ENCODE peak calls at places on chromosomes 7 and 10, in five cellular contexts. D is colonic mucosa; A is uterus; X is naive thymus-derived CD4-positive, alpha-beta T cell; H is cardiac muscle cell. S is an unnamed sample.
A peak's percentile ranks its signal among the peaks of the same experiment; 100 is the strongest.

GRCh38 chr10:72310241-72310633 is 36.5 kb downstream of the DDIT4 start:
- DNase-seq in D (no peak), A (no peak), X (no peak), H (no peak), S (no peak)

GRCh38 chr7:19405546-19405945 is 260.3 kb upstream of the FERD3L start:
- DNase-seq in D (no peak), A (no peak), X (no peak), H (no peak), S (no peak)

GRCh38 chr10:110710621-110711020 is 66.5 kb downstream of the RBM20 start:
- DNase-seq in D (no peak), A (no peak), X (no peak), H (no peak), S (no peak)

GRCh38 chr10:109914966-109915365 is 8.3 kb downstream of the XPNPEP1 start:
- DNase-seq in D (peak; percentile 72), A (no peak), X (peak; percentile 53), H (no peak), S (peak; percentile 13)

GRCh38 chr7:41693150-41693997 is 9.5 kb downstream of the INHBA start:
- DNase-seq in D (no peak), A (no peak), X (no peak), H (no peak), S (no peak)

GRCh38 chr10:23439452-23439919 is 611 bp downstream of the OTUD1 start:
- DNase-seq in D (no peak), A (no peak), X (no peak), H (peak; percentile 59), S (peak; percentile 10)

GRCh38 chr10:79940431-79940830 is 8.5 kb downstream of the SFTPD start:
- DNase-seq in D (no peak), A (no peak), X (no peak), H (no peak), S (no peak)

GRCh38 chr7:1530946-1531262 is 402 bp downstream of the MAFK start:
- DNase-seq in D (no peak), A (no peak), X (no peak), H (no peak), S (no peak)

GRCh38 chr10:126372359-126372758 is 15.9 kb downstream of the ADAM12 start:
- DNase-seq in D (peak; percentile 87), A (no peak), X (no peak), H (no peak), S (no peak)

GRCh38 chr7:66576646-66577045 is 52.0 kb upstream of the KCTD7 start:
- DNase-seq in D (no peak), A (no peak), X (no peak), H (no peak), S (no peak)

GRCh38 chr7:35975851-35976454 is 175.1 kb downstream of the SEPTIN7 start:
- DNase-seq in D (peak; percentile 66), A (no peak), X (peak; percentile 58), H (peak; percentile 86), S (no peak)

GRCh38 chr10:132742167-132742836 is 43.6 kb downstream of the NKX6-2 start:
- DNase-seq in D (no peak), A (no peak), X (no peak), H (no peak), S (no peak)

GRCh38 chr7:105224884-105225651 is 163.7 kb downstream of the SRPK2 start:
- DNase-seq in D (no peak), A (no peak), X (no peak), H (no peak), S (no peak)

DNA sequence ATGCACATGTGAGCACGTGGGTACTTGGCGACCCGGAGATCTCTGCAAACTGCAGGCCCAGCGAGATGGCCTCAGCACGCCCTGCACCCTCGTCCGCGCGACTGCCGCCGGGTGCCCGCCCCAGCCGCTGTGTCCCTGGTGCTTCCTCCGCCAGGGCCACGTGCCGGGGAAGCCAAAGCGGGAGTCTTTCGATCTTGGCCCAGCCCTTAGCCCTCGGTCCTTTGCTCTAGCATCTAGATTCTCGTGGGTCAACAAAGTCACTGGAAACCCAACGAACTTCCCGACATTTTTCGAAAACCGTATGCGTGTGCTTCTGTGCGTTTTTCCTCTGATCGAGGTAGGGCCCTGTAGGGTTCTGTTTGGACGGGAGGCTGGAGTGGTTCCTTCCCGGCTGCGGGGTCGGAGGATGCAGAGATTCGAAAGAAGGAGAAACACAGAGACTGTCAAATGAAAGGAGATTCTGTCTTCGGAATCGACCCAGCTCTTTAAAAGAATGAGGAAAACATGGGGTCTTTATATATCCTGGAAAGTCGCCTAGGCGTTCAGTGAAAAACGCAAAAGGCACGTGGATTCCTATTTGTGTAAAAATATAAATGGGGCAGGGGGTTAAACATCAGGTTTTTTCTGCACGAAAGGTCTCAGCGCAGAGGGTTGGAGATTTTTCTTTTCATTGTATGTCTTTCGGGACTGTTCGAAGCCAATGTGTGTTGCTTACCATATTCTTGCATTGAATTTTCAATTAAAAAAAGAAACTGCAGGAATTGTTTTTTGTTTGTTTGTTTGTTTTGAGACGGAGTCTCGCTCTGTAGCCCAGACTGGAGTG is 169.5 kb downstream of the UBE2H start:
- DNase-seq in D (no peak), A (no peak), X (no peak), H (no peak), S (no peak)
- H3K4me1 ChIP-seq in D (peaks cover 36% of the 10 kb centered on the region), A (no peaks in the 10 kb centered on the region), X (peaks cover 23% of the 10 kb centered on the region), H (peaks cover 4% of the 10 kb centered on the region), S (peaks cover 69% of the 10 kb centered on the region)

GRCh38 chr10:121611431-121612159 is 13.4 kb upstream of the FGFR2 start:
- DNase-seq in D (no peak), A (no peak), X (no peak), H (no peak), S (no peak)
- H3K27ac ChIP-seq in D (no peak overlapping the region), A (no peak overlapping the region), X (no peak overlapping the region), H (no peak overlapping the region), S (no peak overlapping the region)

GRCh38 chr10:88117869-88118632 is 254.6 kb downstream of the PTEN start:
- DNase-seq in D (no peak), A (no peak), X (no peak), H (peak; percentile 45), S (no peak)
- H3K4me1 ChIP-seq in D (no peaks in the 10 kb centered on the region), A (no peaks in the 10 kb centered on the region), X (peaks cover 11% of the 10 kb centered on the region), H (no peaks in the 10 kb centered on the region), S (no peaks in the 10 kb centered on the region)

GRCh38 chr10:96306516-96306915 is 2.3 kb downstream of the DNTT start:
- DNase-seq in D (no peak), A (no peak), X (peak; percentile 37), H (no peak), S (no peak)
- H3K27ac ChIP-seq in D (no peak overlapping the region), A (no peak overlapping the region), X (no peak overlapping the region), H (no peak overlapping the region), S (no peak overlapping the region)

DNA sequence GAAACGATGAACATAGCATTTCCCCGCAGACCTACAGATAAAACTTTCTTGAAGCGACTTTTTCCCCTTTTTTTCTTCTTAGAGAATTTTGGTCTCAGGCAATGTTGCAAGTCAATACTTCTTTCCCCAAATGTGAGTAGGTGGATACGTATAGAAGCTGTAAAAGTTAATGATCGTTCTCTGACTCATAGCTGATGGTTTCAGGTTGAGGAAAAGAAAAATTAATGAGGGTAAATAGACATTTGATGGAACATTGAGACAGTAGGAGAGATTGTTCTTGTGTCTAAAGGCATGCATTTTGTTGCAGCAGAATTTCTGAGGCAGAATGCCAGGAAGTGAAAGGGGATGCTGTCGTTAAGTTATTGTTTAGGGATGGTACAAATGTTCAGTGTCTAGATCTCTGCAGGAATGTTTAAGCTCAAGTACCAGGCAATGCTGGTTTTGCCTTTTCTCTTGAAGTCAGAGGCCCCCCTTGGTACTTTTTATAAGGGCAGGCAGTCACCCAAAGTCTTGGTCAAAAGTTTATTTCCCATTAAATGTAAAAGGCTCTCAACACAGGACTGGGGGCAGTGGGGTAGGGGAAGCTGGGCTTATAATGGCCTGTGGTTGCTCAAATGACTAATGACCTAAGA is 9.3 kb downstream of the TCF7L2 start:
- DNase-seq in D (no peak), A (no peak), X (no peak), H (no peak), S (no peak)
- H3K4me1 ChIP-seq in D (peaks cover 22% of the 10 kb centered on the region), A (no peaks in the 10 kb centered on the region), X (no peaks in the 10 kb centered on the region), H (peaks cover 82% of the 10 kb centered on the region), S (no peaks in the 10 kb centered on the region)

S was measured in effector memory CD4-positive, alpha-beta T cell.